ENCODE peak calls at places on chromosomes 16 and 17, in ten cellular contexts. K, F, J, N, E, Z, R, I, D and P are unnamed samples.

GRCh38 chr16:53754938-53755910 is 51.3 kb downstream of the FTO start:
- DNase-seq in D (peak), N (no peak), E (no peak), I (peak), J (no peak), Z (no peak), R (no peak), K (no peak), F (peak), P (no peak)

GRCh38 chr16:68492501-68493411 is 44.4 kb upstream of the SMPD3 start:
- DNase-seq in R (no peak), J (no peak), D (no peak), F (peak), K (no peak), I (no peak), Z (no peak), N (no peak), E (no peak), P (no peak)

GRCh38 chr17:6070895-6071511 is 824 bp downstream of the WSCD1 start:
- DNase-seq in D (no peak), I (no peak), E (no peak), K (peak), R (peak), F (no peak), J (no peak), N (peak), Z (no peak), P (no peak)

GRCh38 chr17:9977175-9977574 is 72.1 kb upstream of the RCVRN start:
- DNase-seq in R (no peak), D (no peak), K (no peak), I (no peak), E (no peak), N (no peak), F (no peak), Z (no peak), J (no peak), P (no peak)

GRCh38 chr17:73489333-73489732 is 154.9 kb downstream of the SDK2 start:
- DNase-seq in J (no peak), N (no peak), D (no peak), K (no peak), R (no peak), E (no peak), Z (no peak), I (no peak), F (no peak), P (no peak)

GRCh38 chr16:8253718-8254117 is 336.6 kb downstream of the TMEM114 start:
- DNase-seq in I (no peak), K (no peak), D (no peak), N (no peak), E (no peak), R (no peak), Z (no peak), J (no peak), F (no peak), P (no peak)

GRCh38 chr17:10653987-10654386 is 3.1 kb downstream of the MYH3 start:
- DNase-seq in R (no peak), E (no peak), I (no peak), K (no peak), F (no peak), Z (no peak), N (no peak), J (no peak), D (no peak), P (no peak)

GRCh38 chr17:15249487-15249886 is 15.6 kb downstream of the PMP22 start:
- DNase-seq in E (no peak), K (no peak), N (no peak), F (no peak), R (no peak), J (no peak), D (no peak), Z (no peak), I (no peak), P (no peak)

GRCh38 chr17:40000161-40000560 is 15.1 kb upstream of the CSF3 start:
- DNase-seq in I (no peak), F (no peak), Z (no peak), N (no peak), J (no peak), K (no peak), E (no peak), D (no peak), R (no peak), P (no peak)

GRCh38 chr17:77772461-77772897 is 186.0 kb upstream of the TNRC6C start:
- DNase-seq in K (peak), N (peak), E (peak), Z (peak), J (peak), F (peak), D (peak), R (no peak), I (no peak), P (no peak)

GRCh38 chr17:12024332-12024731 is 3.7 kb downstream of the MAP2K4 start:
- DNase-seq in I (no peak), D (peak), F (no peak), E (no peak), K (no peak), J (no peak), Z (no peak), R (no peak), N (no peak), P (no peak)

GRCh38 chr16:31484491-31485171 is 1.7 kb downstream of the SLC5A2 start:
- DNase-seq in R (no peak), J (no peak), F (no peak), N (no peak), I (no peak), K (peak), E (no peak), D (no peak), Z (no peak), P (no peak)

GRCh38 chr17:76026714-76027158 is 370 bp downstream of the EVPL start:
- DNase-seq in Z (no peak), N (no peak), J (no peak), E (no peak), F (no peak), R (no peak), D (no peak), I (no peak), K (no peak), P (no peak)

GRCh38 chr17:75024686-75025397 is 12.4 kb downstream of the MRPL58 start:
- DNase-seq in Z (no peak), R (no peak), E (peak), I (no peak), K (no peak), F (no peak), J (no peak), D (no peak), N (no peak), P (no peak)

GRCh38 chr17:76304226-76305134 is 3.6 kb downstream of the QRICH2 start:
- DNase-seq in K (no peak), R (no peak), Z (no peak), D (no peak), I (no peak), J (no peak), N (no peak), E (no peak), F (no peak), P (no peak)

GRCh38 chr16:57884655-57885133 is 82.4 kb upstream of the KIFC3 start:
- DNase-seq in F (no peak), Z (no peak), I (no peak), D (no peak), R (no peak), K (peak), N (no peak), J (no peak), E (no peak), P (no peak)

GRCh38 chr16:69494993-69495392 is 70.6 kb downstream of the CYB5B start:
- DNase-seq in N (no peak), Z (no peak), F (no peak), I (no peak), J (no peak), R (no peak), D (no peak), K (no peak), E (peak), P (no peak)

GRCh38 chr16:88649924-88650748 is 717 bp downstream of the CYBA start:
- DNase-seq in D (no peak), E (peak), N (no peak), F (peak), I (no peak), K (peak), Z (peak), R (no peak), J (no peak), P (no peak)

GRCh38 chr17:16352303-16352837 is 899 bp downstream of the CENPV start:
- DNase-seq in I (peak), R (peak), N (no peak), K (peak), E (peak), D (no peak), F (no peak), J (no peak), Z (no peak), P (no peak)

GRCh38 chr17:40179923-40180659 is 2.8 kb downstream of the RAPGEFL1 start:
- DNase-seq in I (no peak), N (no peak), D (peak), F (no peak), K (no peak), R (no peak), Z (peak), E (no peak), J (no peak), P (no peak)

GRCh38 chr16:27303256-27304100 is 10.3 kb upstream of the IL4R start:
- DNase-seq in N (no peak), K (no peak), I (no peak), J (no peak), Z (no peak), D (no peak), F (no peak), R (no peak), E (no peak), P (no peak)

GRCh38 chr16:346587-346986 is 5.9 kb downstream of the AXIN1 start:
- DNase-seq in F (no peak), D (no peak), E (no peak), K (no peak), R (no peak), I (no peak), N (no peak), Z (no peak), J (no peak), P (no peak)

GRCh38 chr17:68565656-68566055 is 35.5 kb downstream of the FAM20A start:
- DNase-seq in R (no peak), D (no peak), E (no peak), J (no peak), F (no peak), K (no peak), I (no peak), N (no peak), Z (no peak), P (no peak)

GRCh38 chr17:30379303-30380105 is 777 bp downstream of the CPD start:
- DNase-seq in I (no peak), N (no peak), F (peak), Z (no peak), D (no peak), J (no peak), E (peak), R (peak), K (peak), P (no peak)